ENCODE peak calls at places on chromosomes 7 and 10, in seven cellular contexts. O is lung, S is fibroblast of lung, M is astrocyte of the cerebellum, Q is fibroblast of the aortic adventitia, T is GM12864, P is lower lobe of right lung. B is an unnamed sample.

GRCh38 chr10:106910666-106911065 is 253.8 kb downstream of the SORCS1 start:
- DNase-seq in Q (no peak), S (no peak), P (no peak), M (no peak), T (no peak), O (no peak), B (no peak)

GRCh38 chr7:108630002-108630401 is 60.3 kb downstream of the DNAJB9 start:
- DNase-seq in Q (peak), O (no peak), T (no peak), P (no peak), S (peak), M (peak), B (peak)

GRCh38 chr10:127343831-127344230 is 147.4 kb upstream of the INSYN2A start:
- DNase-seq in S (no peak), Q (peak), P (no peak), O (no peak), M (no peak), T (no peak), B (no peak)

GRCh38 chr10:60731134-60731883 is 47.0 kb upstream of the CDK1 start:
- DNase-seq in S (peak), T (peak), M (no peak), P (no peak), Q (no peak), O (no peak), B (no peak)

GRCh38 chr7:45573636-45574470 is at the start of gene ADCY1:
- DNase-seq in Q (no peak), P (no peak), T (no peak), M (no peak), S (no peak), O (no peak), B (no peak)

GRCh38 chr7:7810826-7811225 is 92.4 kb upstream of the RPA3 start:
- DNase-seq in M (no peak), O (no peak), S (no peak), T (no peak), P (no peak), Q (no peak), B (no peak)

GRCh38 chr7:24038993-24039392 is 245.0 kb upstream of the NPY start:
- DNase-seq in T (no peak), O (no peak), S (no peak), P (no peak), M (no peak), Q (no peak), B (no peak)

GRCh38 chr10:44805461-44806210 is 105.5 kb upstream of the TMEM72 start:
- DNase-seq in O (no peak), Q (peak), T (no peak), S (no peak), M (no peak), P (no peak), B (no peak)

GRCh38 chr7:143345428-143345900 is 17.0 kb downstream of the FAM131B start:
- DNase-seq in O (peak), T (no peak), Q (no peak), P (peak), S (peak), M (no peak), B (peak)

GRCh38 chr10:43316988-43317387 is 50.1 kb upstream of the RASGEF1A start:
- DNase-seq in Q (no peak), M (no peak), O (no peak), P (no peak), T (no peak), S (no peak), B (no peak)

GRCh38 chr7:131683536-131684125 is 127.2 kb upstream of the PODXL start:
- DNase-seq in T (no peak), P (no peak), M (no peak), S (no peak), O (no peak), Q (no peak), B (no peak)

GRCh38 chr10:102347236-102347828 is 48.2 kb upstream of the NFKB2 start:
- DNase-seq in M (no peak), Q (peak), O (peak), T (no peak), P (peak), S (peak), B (peak)

GRCh38 chr10:67602268-67602950 is 93.6 kb downstream of the CTNNA3 start:
- DNase-seq in Q (peak), O (no peak), S (peak), M (peak), T (no peak), P (no peak), B (peak)

GRCh38 chr10:74825371-74826141 is 844 bp upstream of the KAT6B start:
- DNase-seq in O (no peak), P (no peak), S (no peak), Q (no peak), M (no peak), T (no peak), B (no peak)

GRCh38 chr10:61682323-61682722 is 19.6 kb downstream of the CABCOCO1 start:
- DNase-seq in Q (no peak), P (no peak), T (no peak), O (no peak), S (no peak), M (no peak), B (no peak)

GRCh38 chr10:125000366-125001312 is 58.7 kb downstream of the ZRANB1 start:
- DNase-seq in Q (no peak), O (no peak), T (no peak), M (peak), P (peak), S (peak), B (peak)

GRCh38 chr10:74021248-74022055 is 23.5 kb downstream of the VCL start:
- DNase-seq in Q (peak), P (no peak), T (no peak), M (no peak), S (peak), O (no peak), B (peak)

GRCh38 chr10:110226926-110227641 is 19.7 kb downstream of the MXI1 start:
- DNase-seq in M (no peak), S (no peak), T (no peak), P (peak), O (peak), Q (no peak), B (peak)

GRCh38 chr10:123381271-123381670 is 227.1 kb downstream of the BUB3 start:
- DNase-seq in T (no peak), M (no peak), O (no peak), S (no peak), Q (peak), P (no peak), B (no peak)

GRCh38 chr10:76453997-76454396 is 1022.6 kb downstream of the LRMDA start:
- DNase-seq in S (no peak), P (no peak), Q (no peak), O (no peak), T (no peak), M (no peak), B (no peak)

GRCh38 chr7:111560773-111561658 is 1.3 kb downstream of the IMMP2L start:
- DNase-seq in O (no peak), T (no peak), S (peak), M (peak), P (no peak), Q (peak), B (peak)

GRCh38 chr7:131521651-131522163 is 34.7 kb downstream of the PODXL start:
- DNase-seq in T (no peak), Q (peak), S (no peak), M (no peak), P (peak), O (peak), B (peak)

GRCh38 chr7:28835800-28836199 is 122.3 kb downstream of the TRIL start:
- DNase-seq in O (no peak), T (no peak), M (no peak), Q (no peak), P (no peak), S (peak), B (peak)

GRCh38 chr7:139976838-139977656 is 85.7 kb downstream of the PARP12 start:
- DNase-seq in T (no peak), P (no peak), M (no peak), S (no peak), O (no peak), Q (no peak), B (no peak)

GRCh38 chr7:142832452-142832851 is 22.4 kb upstream of the EPHB6 start:
- DNase-seq in P (no peak), O (no peak), Q (peak), S (no peak), T (no peak), M (no peak), B (no peak)

GRCh38 chr7:108468246-108468645 is 12.0 kb upstream of the NRCAM start:
- DNase-seq in S (no peak), T (no peak), O (no peak), M (no peak), P (no peak), Q (no peak), B (no peak)

GRCh38 chr7:134988161-134988560 is 1.9 kb downstream of the AGBL3 start:
- DNase-seq in Q (no peak), M (no peak), P (no peak), T (no peak), S (no peak), O (no peak), B (no peak)

GRCh38 chr7:134986363-134987231 is at the start of gene AGBL3:
- DNase-seq in S (peak), M (peak), Q (peak), O (peak), T (peak), P (peak), B (peak)

GRCh38 chr7:134991469-134992339 is 5.4 kb downstream of the AGBL3 start:
- DNase-seq in S (no peak), P (no peak), O (no peak), M (peak), T (no peak), Q (peak), B (no peak)

GRCh38 chr7:134985894-134986362 is 380 bp upstream of the AGBL3 start:
- DNase-seq in M (no peak), T (no peak), O (no peak), P (no peak), Q (no peak), S (no peak), B (no peak)
- TF ChIP-seq CTCF in M (peak), T (peak), O (no peak), P (no peak), Q (peak), S (no peak), B (peak)

DNA sequence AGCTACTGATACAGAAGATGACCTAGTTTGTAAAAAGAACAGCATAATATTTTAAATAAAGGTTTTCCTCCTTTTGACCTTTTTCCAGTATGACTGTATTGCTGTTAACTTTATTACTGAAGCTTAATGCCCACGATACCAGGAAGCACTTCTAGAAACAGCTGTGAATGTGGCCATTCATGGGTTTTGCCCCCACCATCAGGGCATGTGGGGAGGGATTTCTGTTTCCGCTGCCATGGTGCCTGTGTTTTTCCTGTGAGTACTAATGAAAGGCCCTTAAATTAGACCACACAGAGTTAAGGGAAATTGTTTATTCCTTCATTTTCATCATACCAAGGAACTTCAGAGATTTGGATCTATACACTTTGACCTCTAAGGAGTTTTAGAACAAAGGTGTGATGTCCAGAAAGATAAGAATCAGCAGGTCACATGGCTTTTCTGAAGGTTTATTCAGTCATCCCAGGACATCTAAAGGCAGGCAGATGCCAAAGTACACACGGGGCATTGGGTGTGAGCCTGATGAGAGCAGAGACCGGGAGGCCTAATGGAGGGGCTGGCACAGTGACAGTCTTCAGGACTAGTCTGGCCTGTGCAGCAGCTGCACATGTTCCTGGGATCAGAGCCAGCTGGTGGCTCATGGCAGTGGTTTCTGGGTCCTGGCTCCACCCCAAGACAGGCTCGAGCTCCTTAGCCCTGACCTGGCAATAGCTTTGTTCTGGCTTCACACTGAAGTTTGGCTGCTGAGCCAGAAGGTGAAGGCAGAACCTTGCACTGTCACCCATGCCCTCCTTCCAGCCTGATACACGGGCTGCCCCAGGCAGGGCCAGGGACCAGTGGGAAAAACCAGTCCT is 190.9 kb downstream of the REEP3 start:
- DNase-seq in Q (peak), T (no peak), M (peak), S (peak), O (peak), P (peak), B (peak)
- H3K4me3 ChIP-seq in Q (no peak), T (no peak), M (no peak), S (no peak), O (no peak), P (no peak), B (no peak)

DNA sequence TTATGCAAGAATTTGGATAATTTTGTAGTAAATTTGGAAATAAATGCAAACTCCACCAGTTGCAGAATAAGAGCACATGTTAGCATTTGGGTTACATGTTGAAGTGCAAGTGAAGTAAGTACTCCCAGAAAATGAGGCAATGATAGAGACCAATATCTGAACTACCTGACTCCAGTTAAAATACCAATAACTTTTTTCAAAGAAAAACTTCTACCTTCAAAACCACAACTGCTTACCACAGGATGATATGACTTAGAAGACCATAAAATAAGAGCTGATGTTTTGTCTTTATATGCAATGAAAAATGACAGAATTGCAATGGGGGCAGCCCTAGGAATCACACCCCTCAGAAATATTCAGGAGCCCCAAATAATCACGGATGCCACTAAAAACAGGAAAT is 561.6 kb upstream of the TEX47 start:
- DNase-seq in S (no peak), P (no peak), T (no peak), M (no peak), Q (no peak), O (no peak), B (no peak)
- TF ChIP-seq CTCF in S (no peak), P (no peak), T (no peak), M (no peak), Q (no peak), O (no peak), B (no peak)

GRCh38 chr10:113386005-113386404 is 166.8 kb upstream of the HABP2 start:
- DNase-seq in M (no peak), O (no peak), S (peak), Q (peak), P (no peak), T (no peak), B (no peak)
- H3K4me3 ChIP-seq in M (no peak), O (no peak), S (peak), Q (peak), P (no peak), T (no peak), B (no peak)

GRCh38 chr7:20795361-20795760 is 8.7 kb upstream of the SP8 start:
- DNase-seq in P (no peak), M (no peak), O (no peak), T (no peak), S (no peak), Q (no peak), B (no peak)

GRCh38 chr7:20793258-20793657 is 6.6 kb upstream of the SP8 start:
- DNase-seq in O (no peak), P (no peak), M (no peak), T (no peak), Q (no peak), S (no peak), B (no peak)

GRCh38 chr7:20795881-20796280 is 9.2 kb upstream of the SP8 start:
- DNase-seq in M (no peak), Q (no peak), P (no peak), S (no peak), T (no peak), O (no peak), B (no peak)

GRCh38 chr7:20794676-20795075 is 8.0 kb upstream of the SP8 start:
- DNase-seq in S (no peak), P (no peak), Q (no peak), T (no peak), O (no peak), M (no peak), B (no peak)

GRCh38 chr7:20793686-20794394 is 7.2 kb upstream of the SP8 start:
- DNase-seq in M (no peak), S (no peak), Q (no peak), O (no peak), T (no peak), P (no peak), B (no peak)
- TF ChIP-seq CTCF in M (no peak), S (no peak), Q (no peak), O (no peak), T (no peak), P (no peak), B (no peak)

GRCh38 chr7:11935905-11936304 is 103.9 kb upstream of the THSD7A start:
- DNase-seq in O (no peak), S (peak), P (no peak), T (no peak), Q (no peak), M (no peak), B (no peak)
- H3K4me3 ChIP-seq in O (no peak), S (no peak), P (no peak), T (no peak), Q (no peak), M (no peak), B (no peak)

GRCh38 chr10:49619613-49620012 is 5.8 kb downstream of the CHAT start:
- DNase-seq in Q (no peak), O (no peak), M (no peak), T (no peak), P (no peak), S (no peak), B (no peak)
- TF ChIP-seq CTCF in Q (peak), O (no peak), M (no peak), T (no peak), P (no peak), S (no peak), B (no peak)

DNA sequence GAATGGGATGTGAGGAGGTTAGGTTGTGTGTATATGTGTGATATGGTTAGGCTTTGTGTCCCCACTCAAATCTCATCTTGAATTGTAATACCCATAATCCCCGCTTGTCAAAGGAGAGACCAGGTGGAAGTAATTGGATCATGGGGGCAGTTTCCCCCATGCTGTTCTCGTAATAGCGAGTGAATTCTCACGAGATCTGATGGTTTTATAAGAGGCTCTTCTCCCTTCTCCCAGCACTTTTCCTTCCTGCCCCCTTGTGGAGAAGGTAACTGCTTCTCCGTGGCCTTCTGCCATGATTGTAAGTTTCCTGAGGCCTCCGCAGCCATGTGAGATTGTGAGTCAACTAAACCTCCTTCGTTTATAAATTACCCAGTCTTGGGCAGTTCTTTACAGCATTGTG is 47.3 kb downstream of the NPVF start:
- DNase-seq in T (no peak), O (no peak), M (no peak), Q (no peak), P (no peak), S (no peak), B (no peak)
- H3K4me3 ChIP-seq in T (no peak), O (no peak), M (no peak), Q (peak), P (peak), S (peak), B (no peak)

GRCh38 chr7:71868797-71869196 is 543.3 kb downstream of the CALN1 start:
- DNase-seq in O (no peak), M (peak), Q (no peak), T (no peak), S (peak), P (no peak), B (peak)

GRCh38 chr7:71867626-71868025 is 544.5 kb downstream of the CALN1 start:
- DNase-seq in Q (no peak), O (no peak), M (no peak), P (no peak), T (no peak), S (no peak), B (no peak)

GRCh38 chr7:71871446-71871845 is 540.7 kb downstream of the CALN1 start:
- DNase-seq in P (no peak), Q (no peak), T (no peak), O (no peak), S (no peak), M (no peak), B (no peak)
- TF ChIP-seq CTCF in P (no peak), Q (no peak), T (peak), O (no peak), S (peak), M (peak), B (peak)

GRCh38 chr10:28684986-28685580 is 7.8 kb downstream of the BAMBI start:
- DNase-seq in P (no peak), M (no peak), S (no peak), O (no peak), T (no peak), Q (no peak), B (no peak)
- H3K4me3 ChIP-seq in P (no peak), M (no peak), S (no peak), O (no peak), T (no peak), Q (no peak), B (no peak)

B was measured in astrocyte of the spinal cord.